ENCODE peak calls at places on chromosomes 6 and 20, in seven cellular contexts. One of them, this sample, is unnamed. For H3K36me3 and H3K27me3, the result is how much of the 10 kb centered on the place peaks cover.

GRCh38 chr20:44295995-44296394 is 15.0 kb downstream of the FITM2 start:
- DNase-seq in mesendoderm: no peak
- DNase-seq in brain microvascular endothelial cell: no peak
- DNase-seq in osteoblast: no peak
- DNase-seq in left ventricle myocardium inferior: peak
- DNase-seq in cardiac muscle cell: peak
- DNase-seq in SJCRH30: no peak
- DNase-seq in this sample: peak

GRCh38 chr6:66605971-66606370 is 898.9 kb upstream of the EYS start:
- DNase-seq in mesendoderm: no peak
- DNase-seq in brain microvascular endothelial cell: no peak
- DNase-seq in osteoblast: no peak
- DNase-seq in left ventricle myocardium inferior: no peak
- DNase-seq in cardiac muscle cell: no peak
- DNase-seq in SJCRH30: no peak
- DNase-seq in this sample: no peak

GRCh38 chr6:153117986-153118886 is 12.8 kb downstream of the RGS17 start:
- DNase-seq in mesendoderm: no peak
- DNase-seq in brain microvascular endothelial cell: peak
- DNase-seq in osteoblast: peak
- DNase-seq in left ventricle myocardium inferior: no peak
- DNase-seq in cardiac muscle cell: no peak
- DNase-seq in SJCRH30: no peak
- DNase-seq in this sample: no peak

GRCh38 chr6:129513471-129513870 is 196.5 kb downstream of the ARHGAP18 start:
- DNase-seq in mesendoderm: no peak
- DNase-seq in brain microvascular endothelial cell: no peak
- DNase-seq in osteoblast: no peak
- DNase-seq in left ventricle myocardium inferior: no peak
- DNase-seq in cardiac muscle cell: no peak
- DNase-seq in SJCRH30: no peak
- DNase-seq in this sample: no peak

GRCh38 chr6:85450578-85450884 is 648 bp downstream of the NT5E start:
- DNase-seq in mesendoderm: no peak
- DNase-seq in brain microvascular endothelial cell: no peak
- DNase-seq in osteoblast: no peak
- DNase-seq in left ventricle myocardium inferior: no peak
- DNase-seq in cardiac muscle cell: no peak
- DNase-seq in SJCRH30: no peak
- DNase-seq in this sample: no peak

GRCh38 chr6:167244064-167244949 is 46.8 kb upstream of the UNC93A start:
- DNase-seq in mesendoderm: no peak
- DNase-seq in brain microvascular endothelial cell: no peak
- DNase-seq in osteoblast: no peak
- DNase-seq in left ventricle myocardium inferior: no peak
- DNase-seq in cardiac muscle cell: no peak
- DNase-seq in SJCRH30: no peak
- DNase-seq in this sample: no peak

GRCh38 chr6:8819446-8819845 is 384.1 kb upstream of the SLC35B3 start:
- DNase-seq in mesendoderm: no peak
- DNase-seq in brain microvascular endothelial cell: no peak
- DNase-seq in osteoblast: no peak
- DNase-seq in left ventricle myocardium inferior: no peak
- DNase-seq in cardiac muscle cell: no peak
- DNase-seq in SJCRH30: no peak
- DNase-seq in this sample: no peak

GRCh38 chr6:134589512-134589911 is 271.6 kb upstream of the SGK1 start:
- DNase-seq in mesendoderm: peak
- DNase-seq in brain microvascular endothelial cell: peak
- DNase-seq in osteoblast: no peak
- DNase-seq in left ventricle myocardium inferior: no peak
- DNase-seq in cardiac muscle cell: no peak
- DNase-seq in SJCRH30: no peak
- DNase-seq in this sample: no peak

GRCh38 chr6:137677714-137678113 is 183.5 kb upstream of the OLIG3 start:
- DNase-seq in mesendoderm: no peak
- DNase-seq in brain microvascular endothelial cell: no peak
- DNase-seq in osteoblast: no peak
- DNase-seq in left ventricle myocardium inferior: peak
- DNase-seq in cardiac muscle cell: no peak
- DNase-seq in SJCRH30: no peak
- DNase-seq in this sample: no peak

GRCh38 chr6:63259153-63259552 is 47.9 kb downstream of the FKBP1C start:
- DNase-seq in mesendoderm: no peak
- DNase-seq in brain microvascular endothelial cell: no peak
- DNase-seq in osteoblast: no peak
- DNase-seq in left ventricle myocardium inferior: no peak
- DNase-seq in cardiac muscle cell: no peak
- DNase-seq in SJCRH30: no peak
- DNase-seq in this sample: no peak

GRCh38 chr6:112910256-112910655 is 563.1 kb downstream of the RFPL4B start:
- DNase-seq in mesendoderm: no peak
- DNase-seq in brain microvascular endothelial cell: no peak
- DNase-seq in osteoblast: no peak
- DNase-seq in left ventricle myocardium inferior: no peak
- DNase-seq in cardiac muscle cell: no peak
- DNase-seq in SJCRH30: peak
- DNase-seq in this sample: no peak

GRCh38 chr6:68226460-68226859 is 408.6 kb upstream of the ADGRB3 start:
- DNase-seq in mesendoderm: peak
- DNase-seq in brain microvascular endothelial cell: no peak
- DNase-seq in osteoblast: no peak
- DNase-seq in left ventricle myocardium inferior: no peak
- DNase-seq in cardiac muscle cell: peak
- DNase-seq in SJCRH30: no peak
- DNase-seq in this sample: peak

GRCh38 chr6:34768148-34768547 is 10.8 kb downstream of the SNRPC start:
- DNase-seq in mesendoderm: no peak
- DNase-seq in brain microvascular endothelial cell: no peak
- DNase-seq in osteoblast: no peak
- DNase-seq in left ventricle myocardium inferior: no peak
- DNase-seq in cardiac muscle cell: no peak
- DNase-seq in SJCRH30: no peak
- DNase-seq in this sample: no peak
- H3K36me3 ChIP-seq in mesendoderm: under half
- H3K36me3 ChIP-seq in brain microvascular endothelial cell: half or more
- H3K36me3 ChIP-seq in osteoblast: half or more
- H3K36me3 ChIP-seq in left ventricle myocardium inferior: half or more
- H3K36me3 ChIP-seq in cardiac muscle cell: half or more
- H3K36me3 ChIP-seq in SJCRH30: half or more
- H3K36me3 ChIP-seq in this sample: half or more

GRCh38 chr6:31355540-31355988 is 1.4 kb downstream of the HLA-B start:
- DNase-seq in mesendoderm: no peak
- DNase-seq in brain microvascular endothelial cell: no peak
- DNase-seq in osteoblast: no peak
- DNase-seq in left ventricle myocardium inferior: no peak
- DNase-seq in cardiac muscle cell: no peak
- DNase-seq in SJCRH30: no peak
- DNase-seq in this sample: no peak
- H3K27me3 ChIP-seq in mesendoderm: under half
- H3K27me3 ChIP-seq in brain microvascular endothelial cell: under half
- H3K27me3 ChIP-seq in osteoblast: under half
- H3K27me3 ChIP-seq in left ventricle myocardium inferior: under half
- H3K27me3 ChIP-seq in cardiac muscle cell: half or more
- H3K27me3 ChIP-seq in SJCRH30: under half
- H3K27me3 ChIP-seq in this sample: under half

GRCh38 chr6:43313813-43314212 is 5.2 kb upstream of the CRIP3 start:
- DNase-seq in mesendoderm: no peak
- DNase-seq in brain microvascular endothelial cell: no peak
- DNase-seq in osteoblast: no peak
- DNase-seq in left ventricle myocardium inferior: no peak
- DNase-seq in cardiac muscle cell: no peak
- DNase-seq in SJCRH30: no peak
- DNase-seq in this sample: no peak
- H3K27ac ChIP-seq in mesendoderm: no peak
- H3K27ac ChIP-seq in brain microvascular endothelial cell: no peak
- H3K27ac ChIP-seq in osteoblast: no peak
- H3K27ac ChIP-seq in left ventricle myocardium inferior: no peak
- H3K27ac ChIP-seq in cardiac muscle cell: no peak
- H3K27ac ChIP-seq in SJCRH30: no peak
- H3K27ac ChIP-seq in this sample: no peak

GRCh38 chr6:116714761-116715160 is 33.8 kb downstream of the KPNA5 start:
- DNase-seq in mesendoderm: no peak
- DNase-seq in brain microvascular endothelial cell: no peak
- DNase-seq in osteoblast: no peak
- DNase-seq in left ventricle myocardium inferior: no peak
- DNase-seq in cardiac muscle cell: no peak
- DNase-seq in SJCRH30: no peak
- DNase-seq in this sample: no peak
- H3K36me3 ChIP-seq in mesendoderm: under half
- H3K36me3 ChIP-seq in brain microvascular endothelial cell: under half
- H3K36me3 ChIP-seq in osteoblast: under half
- H3K36me3 ChIP-seq in left ventricle myocardium inferior: half or more
- H3K36me3 ChIP-seq in cardiac muscle cell: under half
- H3K36me3 ChIP-seq in SJCRH30: under half
- H3K36me3 ChIP-seq in this sample: under half

GRCh38 chr20:63017826-63018411 is 11.2 kb upstream of the BHLHE23 start:
- DNase-seq in mesendoderm: no peak
- DNase-seq in brain microvascular endothelial cell: no peak
- DNase-seq in osteoblast: no peak
- DNase-seq in left ventricle myocardium inferior: peak
- DNase-seq in cardiac muscle cell: no peak
- DNase-seq in SJCRH30: no peak
- DNase-seq in this sample: no peak
- H3K27me3 ChIP-seq in mesendoderm: under half
- H3K27me3 ChIP-seq in brain microvascular endothelial cell: half or more
- H3K27me3 ChIP-seq in osteoblast: half or more
- H3K27me3 ChIP-seq in left ventricle myocardium inferior: half or more
- H3K27me3 ChIP-seq in cardiac muscle cell: under half
- H3K27me3 ChIP-seq in SJCRH30: half or more
- H3K27me3 ChIP-seq in this sample: under half

GRCh38 chr6:30876039-30876730 is 8.1 kb upstream of the DDR1 start:
- DNase-seq in mesendoderm: no peak
- DNase-seq in brain microvascular endothelial cell: peak
- DNase-seq in osteoblast: peak
- DNase-seq in left ventricle myocardium inferior: no peak
- DNase-seq in cardiac muscle cell: no peak
- DNase-seq in SJCRH30: no peak
- DNase-seq in this sample: no peak

GRCh38 chr6:30875244-30876038 is 8.9 kb upstream of the DDR1 start:
- DNase-seq in mesendoderm: peak
- DNase-seq in brain microvascular endothelial cell: no peak
- DNase-seq in osteoblast: peak
- DNase-seq in left ventricle myocardium inferior: no peak
- DNase-seq in cardiac muscle cell: no peak
- DNase-seq in SJCRH30: no peak
- DNase-seq in this sample: peak

GRCh38 chr6:30880563-30881252 is 3.6 kb upstream of the DDR1 start:
- DNase-seq in mesendoderm: peak
- DNase-seq in brain microvascular endothelial cell: no peak
- DNase-seq in osteoblast: peak
- DNase-seq in left ventricle myocardium inferior: no peak
- DNase-seq in cardiac muscle cell: peak
- DNase-seq in SJCRH30: peak
- DNase-seq in this sample: peak

GRCh38 chr6:30879684-30880427 is 4.5 kb upstream of the DDR1 start:
- DNase-seq in mesendoderm: peak
- DNase-seq in brain microvascular endothelial cell: no peak
- DNase-seq in osteoblast: peak
- DNase-seq in left ventricle myocardium inferior: no peak
- DNase-seq in cardiac muscle cell: no peak
- DNase-seq in SJCRH30: no peak
- DNase-seq in this sample: no peak

DNA sequence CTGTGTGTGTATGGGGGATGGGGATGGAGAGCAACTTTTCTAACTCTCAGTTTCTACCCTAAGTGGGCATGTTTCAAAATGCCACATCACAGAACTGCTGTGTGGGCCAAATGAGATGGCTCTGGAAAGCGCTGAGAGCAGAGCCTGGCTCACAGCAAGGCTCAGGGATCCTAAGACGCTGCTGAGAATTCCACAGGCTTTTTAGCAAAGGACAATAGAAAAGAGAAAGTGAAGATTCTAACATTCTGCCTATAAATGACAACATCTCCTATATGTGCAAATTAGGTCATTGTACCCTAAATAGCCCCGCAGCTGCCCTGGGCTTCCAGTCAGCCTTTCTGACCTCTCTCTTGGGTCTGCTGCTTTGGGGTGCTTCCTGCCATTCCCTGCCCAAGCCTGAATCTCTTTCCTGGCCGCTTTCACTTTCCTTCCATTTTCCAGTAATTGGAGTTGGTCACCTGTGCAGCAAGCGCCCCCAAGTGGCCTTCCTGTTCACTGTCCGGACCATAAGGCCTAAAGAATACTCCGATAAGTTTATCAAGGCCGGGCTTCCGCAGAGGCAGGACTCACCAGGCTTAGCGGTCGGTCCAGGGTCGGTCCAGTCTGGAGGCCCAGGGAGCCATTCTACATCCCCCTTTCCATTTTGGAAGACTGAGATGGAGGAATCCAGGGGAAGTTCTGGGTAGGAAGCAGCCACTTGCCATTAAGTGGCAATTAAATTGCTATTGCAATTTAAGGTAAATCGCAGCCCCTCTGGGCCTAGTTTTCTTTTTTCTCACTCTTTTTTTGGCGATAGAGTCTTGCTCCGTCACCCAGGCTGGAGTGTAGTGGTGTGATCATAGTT is 6.7 kb upstream of the DDR1 start:
- DNase-seq in mesendoderm: peak
- DNase-seq in brain microvascular endothelial cell: peak
- DNase-seq in osteoblast: peak
- DNase-seq in left ventricle myocardium inferior: peak
- DNase-seq in cardiac muscle cell: peak
- DNase-seq in SJCRH30: peak
- DNase-seq in this sample: peak
- H3K27ac ChIP-seq in mesendoderm: no peak
- H3K27ac ChIP-seq in brain microvascular endothelial cell: peak
- H3K27ac ChIP-seq in osteoblast: peak
- H3K27ac ChIP-seq in left ventricle myocardium inferior: peak
- H3K27ac ChIP-seq in cardiac muscle cell: peak
- H3K27ac ChIP-seq in SJCRH30: no peak
- H3K27ac ChIP-seq in this sample: no peak

DNA sequence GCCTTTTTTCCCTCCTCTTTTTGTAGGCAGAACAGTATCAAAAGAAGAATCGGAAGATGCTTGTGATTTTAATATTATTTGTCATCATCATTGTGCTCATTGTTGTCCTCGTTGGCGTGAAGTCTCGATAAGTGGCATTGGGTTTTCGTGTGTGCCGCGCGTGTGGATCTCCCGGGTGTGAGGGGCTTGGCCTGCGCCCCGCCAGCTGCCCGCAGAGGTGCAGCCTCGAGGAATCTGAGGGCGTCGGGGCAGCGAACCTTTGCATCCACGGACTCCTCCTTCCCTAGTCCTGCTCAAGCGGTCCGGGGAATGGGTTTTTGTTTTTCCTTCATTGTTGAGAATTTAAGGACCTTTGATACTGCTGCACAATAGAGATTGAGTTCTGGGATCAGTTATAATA is 16.4 kb upstream of the NPEPL1 start:
- DNase-seq in mesendoderm: no peak
- DNase-seq in brain microvascular endothelial cell: no peak
- DNase-seq in osteoblast: no peak
- DNase-seq in left ventricle myocardium inferior: no peak
- DNase-seq in cardiac muscle cell: no peak
- DNase-seq in SJCRH30: no peak
- DNase-seq in this sample: no peak
- H3K36me3 ChIP-seq in mesendoderm: under half
- H3K36me3 ChIP-seq in brain microvascular endothelial cell: under half
- H3K36me3 ChIP-seq in osteoblast: half or more
- H3K36me3 ChIP-seq in left ventricle myocardium inferior: half or more
- H3K36me3 ChIP-seq in cardiac muscle cell: under half
- H3K36me3 ChIP-seq in SJCRH30: half or more
- H3K36me3 ChIP-seq in this sample: under half

GRCh38 chr20:46023148-46023484 is 5.9 kb upstream of the SLC12A5 start:
- DNase-seq in mesendoderm: no peak
- DNase-seq in brain microvascular endothelial cell: no peak
- DNase-seq in osteoblast: peak
- DNase-seq in left ventricle myocardium inferior: no peak
- DNase-seq in cardiac muscle cell: no peak
- DNase-seq in SJCRH30: no peak
- DNase-seq in this sample: no peak
- H3K27me3 ChIP-seq in mesendoderm: under half
- H3K27me3 ChIP-seq in brain microvascular endothelial cell: under half
- H3K27me3 ChIP-seq in osteoblast: under half
- H3K27me3 ChIP-seq in left ventricle myocardium inferior: half or more
- H3K27me3 ChIP-seq in cardiac muscle cell: half or more
- H3K27me3 ChIP-seq in SJCRH30: under half
- H3K27me3 ChIP-seq in this sample: under half

This sample was measured in WERI-Rb-1.